ENCODE peak calls at places on chromosomes 2 and 18, in six cellular contexts. N, Q, J, L, Y and B are unnamed samples.

GRCh38 chr2:60391250-60392013 is 162.0 kb downstream of the BCL11A start:
- DNase-seq in Y (no peak), J (no peak), L (no peak), Q (no peak), N (no peak), B (no peak)

GRCh38 chr18:66616523-66616983 is 12.7 kb upstream of the CDH19 start:
- DNase-seq in Q (no peak), N (no peak), L (no peak), J (peak; percentile 60), Y (peak; percentile 29), B (no peak)

GRCh38 chr2:5969301-5969700 is 277.1 kb downstream of the SOX11 start:
- DNase-seq in L (no peak), J (no peak), Q (no peak), Y (no peak), N (no peak), B (no peak)

GRCh38 chr2:69597843-69598610 is 45.5 kb downstream of the AAK1 start:
- DNase-seq in N (no peak), Y (no peak), L (no peak), Q (no peak), J (no peak), B (no peak)

GRCh38 chr2:69114534-69114933 is 101.6 kb downstream of the ANTXR1 start:
- DNase-seq in L (no peak), Y (no peak), J (no peak), Q (no peak), N (no peak), B (no peak)

GRCh38 chr18:2847341-2848144 is 737 bp downstream of the EMILIN2 start:
- DNase-seq in N (peak; percentile 41), J (peak; percentile 73), Q (peak; percentile 42), L (no peak), Y (peak; percentile 46), B (no peak)

GRCh38 chr2:10161961-10162441 is 39.5 kb downstream of the RRM2 start:
- DNase-seq in L (no peak), J (no peak), Y (no peak), Q (no peak), N (no peak), B (no peak)

GRCh38 chr2:190695739-190696138 is 46.9 kb downstream of the NAB1 start:
- DNase-seq in Y (no peak), J (no peak), L (peak; percentile 17), N (no peak), Q (no peak), B (no peak)

GRCh38 chr2:238169708-238170251 is 11.0 kb downstream of the ERFE start:
- DNase-seq in Y (peak; percentile 51), J (no peak), L (peak; percentile 98), N (peak; percentile 61), Q (no peak), B (peak; percentile 56)

GRCh38 chr18:30987479-30988241 is 54.9 kb downstream of the DSC3 start:
- DNase-seq in N (no peak), Q (no peak), L (no peak), J (no peak), Y (peak; percentile 69), B (no peak)

GRCh38 chr2:133346654-133347053 is 221.6 kb downstream of the NCKAP5 start:
- DNase-seq in L (peak; percentile 93), N (no peak), Y (peak; percentile 23), Q (no peak), J (no peak), B (no peak)

GRCh38 chr2:48529189-48529588 is 765 bp upstream of the STON1 start:
- DNase-seq in J (peak; percentile 45), Y (no peak), L (no peak), N (no peak), Q (no peak), B (no peak)

GRCh38 chr2:218019411-218020060 is 16.7 kb upstream of the TNS1 start:
- DNase-seq in J (no peak), N (no peak), L (no peak), Q (no peak), Y (no peak), B (no peak)

GRCh38 chr2:220077488-220077887 is 450.1 kb downstream of the SLC4A3 start:
- DNase-seq in J (peak; percentile 68), L (peak; percentile 54), Y (peak; percentile 26), N (no peak), Q (no peak), B (no peak)

GRCh38 chr18:78871631-78872030 is 108.0 kb upstream of the SALL3 start:
- DNase-seq in Y (no peak), N (no peak), L (no peak), Q (no peak), J (no peak), B (no peak)

GRCh38 chr18:28425886-28426285 is 249.0 kb upstream of the CDH2 start:
- DNase-seq in Y (no peak), L (no peak), J (no peak), N (no peak), Q (no peak), B (no peak)

DNA sequence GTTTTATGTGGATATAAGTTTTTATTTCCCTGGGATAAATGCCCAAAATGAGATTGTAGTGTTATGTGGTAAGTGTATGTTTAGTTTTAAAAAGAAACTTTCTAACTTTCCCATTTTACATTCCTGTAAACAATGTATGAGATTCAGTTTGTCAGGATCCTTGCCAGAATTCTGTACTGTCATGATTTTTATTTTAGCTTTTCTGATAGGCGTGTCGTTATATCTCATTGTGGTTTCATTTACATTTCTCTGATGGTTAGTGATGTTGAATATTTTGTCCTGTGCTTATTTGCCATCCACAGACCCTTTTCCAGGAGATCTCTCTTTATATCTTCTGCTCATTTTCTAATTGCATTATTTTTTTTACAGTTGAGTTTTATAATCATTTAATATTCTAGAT is 245.6 kb upstream of the CDH2 start:
- DNase-seq in N (no peak), J (no peak), L (no peak), Q (no peak), Y (no peak), B (no peak)
- H3K4me3 ChIP-seq in N (no peak overlapping the region), J (no peak overlapping the region), L (no peak overlapping the region), Q (no peak overlapping the region), Y (no peak overlapping the region), B (no peak overlapping the region)

GRCh38 chr2:73089270-73090030 is 17.9 kb upstream of the SFXN5 start:
- DNase-seq in J (no peak), Y (peak; percentile 91), L (peak; percentile 100), N (peak; percentile 44), Q (peak; percentile 61), B (no peak)
- H3K27ac ChIP-seq in J (no peak overlapping the region), Y (peak overlapping the region; percentile 89), L (peak overlapping the region; percentile 88), N (peak overlapping the region; percentile 46), Q (peak overlapping the region; percentile 42), B (peak overlapping the region; percentile 22)

DNA sequence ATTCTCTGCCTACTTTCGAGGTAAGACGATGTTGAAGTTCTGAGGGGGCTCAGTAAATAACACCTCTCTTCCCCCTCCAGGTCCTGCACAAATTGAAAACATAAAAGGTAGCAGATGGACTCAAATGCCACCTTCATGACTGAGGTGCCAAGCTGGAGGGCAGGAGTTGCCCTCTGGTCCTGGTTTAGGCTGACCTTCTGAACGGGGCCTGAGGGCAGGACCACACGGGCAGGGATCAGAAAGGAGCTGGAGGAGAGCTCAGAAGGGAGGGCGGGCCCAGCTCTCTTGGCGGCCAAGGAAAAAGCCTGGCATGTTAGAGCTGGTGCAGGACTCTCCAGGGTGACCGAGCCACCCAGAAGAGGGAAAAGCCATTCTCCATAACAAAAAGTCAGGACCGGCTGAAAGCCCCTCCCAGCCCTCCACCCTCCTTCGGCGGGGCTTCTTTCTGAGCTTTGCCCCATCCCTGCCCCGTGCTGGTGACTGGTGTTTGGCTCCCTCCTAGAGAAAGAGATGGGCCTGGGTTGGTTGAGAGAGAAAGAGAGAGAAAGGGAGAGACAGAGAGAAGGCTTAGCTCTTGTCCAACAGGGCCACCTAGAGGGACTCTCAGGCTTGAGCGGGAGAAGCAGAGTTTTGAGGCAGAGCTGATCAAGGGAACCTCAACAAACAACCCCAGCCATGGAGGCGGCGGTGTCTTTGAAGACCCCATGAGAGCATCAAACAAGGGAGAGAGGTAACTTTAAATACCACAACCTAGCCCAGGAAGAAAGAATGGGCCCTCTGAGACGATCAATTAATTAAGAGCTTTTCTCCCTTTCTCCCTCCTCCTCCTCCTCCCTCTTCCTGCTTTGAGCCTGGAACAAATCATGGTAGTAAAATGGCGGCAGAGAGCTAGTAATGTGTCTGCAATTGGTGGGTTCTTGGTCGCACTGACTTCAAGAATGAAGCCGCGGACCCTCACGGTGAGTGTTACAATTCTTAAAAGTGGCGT is 50.8 kb downstream of the WIPF1 start:
- DNase-seq in Q (no peak), N (no peak), Y (peak; percentile 46), L (peak; percentile 43), J (peak; percentile 65), B (peak; percentile 56)
- TF ChIP-seq CTCF in Q (no peak), N (no peak), Y (peak; percentile 42), L (peak; percentile 61), J (peak; percentile 59), B (peak; percentile 55)

GRCh38 chr18:72539861-72540260 is 4.3 kb downstream of the CBLN2 start:
- DNase-seq in L (no peak), Y (no peak), N (no peak), J (peak; percentile 15), Q (no peak), B (no peak)

GRCh38 chr18:72544092-72544886 is at the start of gene CBLN2:
- DNase-seq in L (peak; percentile 18), N (no peak), J (peak; percentile 91), Y (peak; percentile 85), Q (no peak), B (peak; percentile 78)

GRCh38 chr18:72541871-72542690 is 2.1 kb downstream of the CBLN2 start:
- DNase-seq in L (no peak), N (no peak), Q (no peak), J (peak; percentile 65), Y (peak; percentile 18), B (no peak)

GRCh38 chr18:72543362-72544055 is 633 bp downstream of the CBLN2 start:
- DNase-seq in Y (no peak), Q (no peak), L (no peak), J (peak; percentile 51), N (no peak), B (peak; percentile 50)

DNA sequence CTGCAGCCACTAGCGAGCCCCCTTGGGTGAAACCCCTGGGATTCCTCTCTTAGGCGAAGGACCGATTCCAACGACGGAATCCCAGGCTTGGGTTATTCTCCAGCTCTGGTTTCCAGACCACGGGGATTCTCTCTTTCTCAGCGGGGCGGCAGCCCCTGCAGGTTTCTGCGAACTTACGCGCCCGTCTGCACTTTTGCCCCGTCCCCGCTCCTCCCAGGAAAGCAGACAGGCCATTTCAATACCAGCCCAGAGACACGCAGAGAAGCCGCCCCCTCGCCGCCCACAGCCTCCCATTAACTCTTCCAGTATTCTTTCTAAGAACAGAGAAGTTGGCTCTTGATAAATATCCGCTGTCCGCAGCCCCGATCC is 1.2 kb downstream of the CBLN2 start:
- DNase-seq in L (no peak), N (no peak), J (peak; percentile 52), Y (peak; percentile 12), Q (no peak), B (peak; percentile 11)
- H3K4me3 ChIP-seq in L (no peak overlapping the region), N (no peak overlapping the region), J (peak overlapping the region; percentile 44), Y (no peak overlapping the region), Q (no peak overlapping the region), B (peak overlapping the region; percentile 49)

DNA sequence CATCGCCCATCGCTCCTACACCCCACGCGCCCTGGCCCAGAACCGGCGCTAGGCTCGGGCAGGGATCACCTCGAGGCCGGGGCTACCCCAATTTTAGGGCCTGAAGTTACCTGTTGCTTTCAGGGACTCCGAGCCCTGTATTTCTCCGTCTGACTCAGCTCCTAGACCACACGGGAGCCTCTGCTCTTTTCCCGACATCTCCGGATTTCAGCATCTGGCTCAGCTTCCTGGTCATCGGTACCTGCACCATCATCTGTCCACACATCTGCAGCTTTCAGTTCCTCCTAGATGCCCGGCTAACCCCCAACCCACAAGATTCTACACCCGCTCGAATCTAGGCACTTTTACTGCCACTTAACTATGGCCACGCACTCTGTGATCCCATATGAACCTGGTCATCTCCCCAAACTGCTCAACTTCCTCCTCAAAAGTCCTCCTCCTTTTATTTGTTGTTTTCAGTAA is 12.1 kb upstream of the HMSD start:
- DNase-seq in J (no peak), Q (no peak), L (no peak), N (no peak), Y (no peak), B (no peak)
- H3K27ac ChIP-seq in J (no peak overlapping the region), Q (no peak overlapping the region), L (no peak overlapping the region), N (no peak overlapping the region), Y (no peak overlapping the region), B (no peak overlapping the region)

GRCh38 chr2:29295843-29296242 is 180.6 kb downstream of the CLIP4 start:
- DNase-seq in N (no peak), L (peak; percentile 26), Y (no peak), J (peak; percentile 52), Q (no peak), B (peak; percentile 25)
- TF ChIP-seq CTCF in N (no peak), L (peak; percentile 41), Y (peak; percentile 29), J (peak; percentile 61), Q (peak; percentile 5), B (no peak)